ENCODE peak calls at places on chromosomes 11 and 22, in five cellular contexts. A, L, Q, C and Y are unnamed samples.
A peak's percentile ranks its signal among the peaks of the same experiment; 100 is the strongest.

GRCh38 chr11:3120071-3120792 is 44.9 kb downstream of the OSBPL5 start:
- DNase-seq in A (peak; percentile 12), L (no peak), Q (no peak), C (no peak), Y (no peak)

GRCh38 chr11:77589181-77589520 is 602 bp upstream of the AQP11 start:
- DNase-seq in A (no peak), L (no peak), Q (no peak), C (no peak), Y (no peak)

GRCh38 chr11:2991477-2992233 is 474 bp downstream of the NAP1L4 start:
- DNase-seq in A (no peak), L (peak; percentile 18), Q (no peak), C (peak; percentile 79), Y (peak; percentile 47)

GRCh38 chr22:39149915-39150847 is 2.3 kb downstream of the CBX7 start:
- DNase-seq in A (no peak), L (peak; percentile 31), Q (no peak), C (no peak), Y (no peak)

GRCh38 chr22:36860017-36860416 is 789 bp upstream of the NCF4 start:
- DNase-seq in A (no peak), L (no peak), Q (no peak), C (no peak), Y (no peak)

GRCh38 chr11:121460941-121461514 is 8.3 kb upstream of the SORL1-AS1 start:
- DNase-seq in A (no peak), L (peak; percentile 76), Q (no peak), C (no peak), Y (peak; percentile 79)

GRCh38 chr22:19480173-19480568 is 451 bp downstream of the CDC45 start:
- DNase-seq in A (no peak), L (peak; percentile 7), Q (no peak), C (peak; percentile 69), Y (no peak)

GRCh38 chr11:1541474-1542204 is 30.4 kb downstream of the DUSP8 start:
- DNase-seq in A (no peak), L (peak; percentile 45), Q (no peak), C (no peak), Y (no peak)

GRCh38 chr11:83554896-83555295 is 268.7 kb upstream of the CCDC90B start:
- DNase-seq in A (peak; percentile 8), L (no peak), Q (no peak), C (no peak), Y (no peak)

GRCh38 chr11:102360681-102361080 is 13.7 kb downstream of the BIRC2 start:
- DNase-seq in A (no peak), L (no peak), Q (no peak), C (no peak), Y (no peak)

GRCh38 chr22:42214625-42215415 is 55.6 kb downstream of the TCF20 start:
- DNase-seq in A (no peak), L (no peak), Q (no peak), C (no peak), Y (no peak)

GRCh38 chr22:31496735-31497146 is 405 bp downstream of the SFI1 start:
- DNase-seq in A (no peak), L (no peak), Q (no peak), C (peak; percentile 28), Y (peak; percentile 36)

GRCh38 chr22:26887456-26887855 is 230.1 kb downstream of the MIAT start:
- DNase-seq in A (no peak), L (no peak), Q (no peak), C (no peak), Y (no peak)

GRCh38 chr11:1335811-1336761 is 26.7 kb upstream of the TOLLIP start:
- DNase-seq in A (peak; percentile 84), L (peak; percentile 26), Q (no peak), C (peak; percentile 77), Y (peak; percentile 68)

GRCh38 chr11:64359712-64360402 is 895 bp downstream of the RPS6KA4 start:
- DNase-seq in A (peak; percentile 67), L (no peak), Q (no peak), C (no peak), Y (no peak)

GRCh38 chr11:87926250-87926970 is 248.8 kb downstream of the RAB38 start:
- DNase-seq in A (no peak), L (no peak), Q (peak; percentile 80), C (no peak), Y (no peak)

GRCh38 chr11:94271885-94272372 is 32.5 kb upstream of the IZUMO1R start:
- DNase-seq in A (no peak), L (no peak), Q (no peak), C (no peak), Y (no peak)

GRCh38 chr22:47152236-47152635 is 389.8 kb downstream of the TBC1D22A start:
- DNase-seq in A (no peak), L (no peak), Q (no peak), C (no peak), Y (no peak)

GRCh38 chr11:64003807-64004589 is 17.8 kb downstream of the OTUB1 start:
- DNase-seq in A (no peak), L (no peak), Q (no peak), C (no peak), Y (no peak)

GRCh38 chr11:110130642-110131238 is 37.5 kb downstream of the ZC3H12C start:
- DNase-seq in A (peak; percentile 49), L (no peak), Q (no peak), C (peak; percentile 32), Y (no peak)

GRCh38 chr11:67114275-67114896 is 4.7 kb upstream of the KDM2A start:
- DNase-seq in A (no peak), L (no peak), Q (no peak), C (no peak), Y (no peak)

GRCh38 chr11:125141686-125142535 is 22.6 kb upstream of the PKNOX2 start:
- DNase-seq in A (peak; percentile 87), L (no peak), Q (no peak), C (peak; percentile 56), Y (no peak)

GRCh38 chr11:111557425-111558111 is 17.0 kb downstream of the LAYN start:
- DNase-seq in A (no peak), L (peak; percentile 14), Q (no peak), C (no peak), Y (no peak)

GRCh38 chr22:50191041-50191740 is 5.5 kb downstream of the TRABD start:
- DNase-seq in A (peak; percentile 78), L (no peak), Q (no peak), C (no peak), Y (no peak)

GRCh38 chr11:35031869-35032268 is 107.1 kb upstream of the CD44 start:
- DNase-seq in A (no peak), L (no peak), Q (no peak), C (no peak), Y (no peak)

GRCh38 chr11:47980907-47981621 is 705 bp downstream of the PTPRJ start:
- DNase-seq in A (peak; percentile 93), L (no peak), Q (no peak), C (no peak), Y (peak; percentile 30)

GRCh38 chr11:12091957-12092558 is 18.3 kb upstream of the MICAL2 start:
- DNase-seq in A (no peak), L (peak; percentile 44), Q (no peak), C (no peak), Y (no peak)

GRCh38 chr11:35986958-35987357 is 43.1 kb downstream of the LDLRAD3 start:
- DNase-seq in A (no peak), L (no peak), Q (no peak), C (no peak), Y (no peak)

GRCh38 chr11:30143098-30143705 is 87.6 kb upstream of the FSHB start:
- DNase-seq in A (peak; percentile 21), L (peak; percentile 25), Q (peak; percentile 16), C (peak; percentile 28), Y (peak; percentile 72)

GRCh38 chr11:78313181-78313788 is 104.3 kb downstream of the GAB2 start:
- DNase-seq in A (no peak), L (peak; percentile 36), Q (peak; percentile 10), C (no peak), Y (peak; percentile 28)

DNA sequence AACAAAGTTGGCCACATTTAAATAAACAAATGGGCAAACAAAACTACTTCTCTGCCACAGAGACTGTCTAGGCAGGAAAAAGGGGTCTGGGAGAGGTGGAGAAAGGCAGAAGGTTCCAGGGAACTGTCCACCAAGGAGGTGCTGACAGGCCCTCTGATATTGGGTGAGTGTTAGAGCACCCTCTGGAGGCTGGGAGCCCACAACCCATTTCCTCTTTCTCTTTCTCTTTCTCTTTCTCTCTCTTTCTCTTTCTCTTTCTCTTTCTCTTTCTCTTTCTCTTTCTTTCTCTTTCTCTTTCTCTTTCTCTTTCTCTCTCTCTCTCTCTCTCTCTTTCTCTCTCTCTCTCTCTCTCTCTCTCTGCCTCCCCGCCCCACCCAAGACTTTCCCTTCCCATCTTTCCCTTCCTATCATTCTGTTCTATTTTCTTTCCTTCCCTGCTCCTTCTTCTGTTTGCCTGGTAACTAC is 912.8 kb downstream of the DLG2 start:
- DNase-seq in A (peak; percentile 26), L (peak; percentile 58), Q (peak; percentile 12), C (peak; percentile 27), Y (peak; percentile 92)
- TF ChIP-seq JUND in A (no peak), L (no peak), Q (no peak), C (no peak), Y (no peak)

GRCh38 chr11:123298488-123299447 is 103.7 kb upstream of the CLMP start:
- DNase-seq in A (no peak), L (no peak), Q (no peak), C (no peak), Y (no peak)
- TF ChIP-seq JUND in A (no peak), L (no peak), Q (no peak), C (no peak), Y (no peak)

DNA sequence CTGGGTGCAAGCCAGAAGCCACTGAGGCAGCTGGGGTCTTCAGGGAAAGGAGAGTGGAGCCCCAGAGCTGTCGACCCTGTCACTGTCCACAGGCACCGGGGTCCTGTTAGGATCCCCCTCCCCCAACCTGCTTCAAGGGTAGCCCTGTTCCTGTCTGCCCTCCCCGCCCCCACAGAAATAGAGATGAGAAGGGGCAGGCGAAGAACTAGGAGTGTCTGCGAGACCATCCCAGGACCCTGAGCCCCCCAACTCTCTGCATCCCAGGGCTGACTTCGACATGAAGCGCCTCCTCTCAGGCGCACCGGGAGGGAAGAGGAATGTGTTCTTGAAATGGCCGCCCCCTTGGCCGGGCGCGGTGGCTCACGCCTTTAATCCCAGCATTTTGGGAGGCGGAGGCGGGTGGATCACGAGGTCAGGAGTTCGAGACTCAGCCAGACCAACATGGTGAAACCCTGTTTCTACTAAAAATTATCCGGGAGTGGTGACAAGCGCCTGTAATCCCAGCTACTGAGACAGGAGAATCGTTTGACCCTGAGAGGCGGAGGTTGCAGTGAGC is 607 bp upstream of the ZNF70 start:
- DNase-seq in A (no peak), L (no peak), Q (no peak), C (peak; percentile 52), Y (no peak)
- TF ChIP-seq JUND in A (no peak), L (no peak), Q (no peak), C (no peak), Y (no peak)

DNA sequence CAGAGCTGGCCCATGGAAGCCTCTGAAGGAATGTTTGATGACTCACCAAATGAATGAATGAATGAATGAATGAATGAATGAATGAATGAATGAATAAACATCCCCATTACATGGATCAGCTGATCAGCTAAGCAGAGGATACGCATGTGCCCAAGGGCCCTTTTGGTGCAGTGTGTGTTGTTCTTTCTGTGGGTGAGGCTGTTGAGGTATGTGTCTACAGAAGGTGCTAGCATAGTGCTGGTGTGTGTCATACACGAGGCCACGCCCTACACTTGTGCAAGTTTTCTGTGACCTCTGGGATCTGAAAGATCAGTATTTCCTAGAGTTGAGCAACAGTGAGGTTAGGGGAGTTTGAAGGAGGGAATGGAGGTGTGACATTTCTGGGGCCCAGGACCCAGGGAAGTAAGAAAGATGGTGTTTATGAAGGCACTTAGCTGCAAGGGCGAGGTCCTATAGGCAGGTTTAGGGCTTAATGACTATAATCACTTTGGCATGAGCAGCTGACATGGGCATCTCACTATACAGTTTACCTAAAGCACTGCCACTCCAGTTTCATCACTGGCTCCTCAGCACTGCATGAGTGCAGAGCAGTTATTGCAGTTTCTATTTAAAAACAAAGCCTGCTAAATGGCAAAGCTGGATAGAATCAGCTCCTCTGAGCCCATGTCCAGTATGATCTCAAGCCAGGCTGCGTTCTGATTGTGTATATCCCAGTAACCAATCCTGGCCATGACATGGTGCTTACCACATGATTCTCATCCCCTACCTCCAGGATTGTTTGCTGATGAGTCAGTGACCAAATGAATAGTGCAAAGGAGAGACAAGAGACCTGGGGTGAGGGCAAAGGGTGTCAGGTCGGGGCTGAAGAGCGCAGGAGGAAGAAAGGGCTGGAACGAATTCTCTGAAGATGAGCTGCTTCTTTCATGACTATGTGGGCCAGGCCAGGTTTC is 36.4 kb upstream of the E2F8 start:
- DNase-seq in A (no peak), L (peak; percentile 28), Q (no peak), C (no peak), Y (peak; percentile 2)
- TF ChIP-seq JUND in A (no peak), L (no peak), Q (no peak), C (no peak), Y (no peak)